ENCODE peak calls at places on chromosome 1, in six cellular contexts. G is HCT116, Z is K562, A is Panc1, C is SK-N-SH, B is H1. D is an unnamed sample.
A peak's percentile ranks its signal among the peaks of the same experiment; 100 is the strongest.

GRCh38 chr1:229022595-229023350 is 248.1 kb upstream of the RAB4A start:
- DNase-seq in G (no peak), Z (no peak), A (no peak), C (no peak), B (no peak), D (no peak)

GRCh38 chr1:39387452-39387851 is 104.0 kb upstream of the BMP8A start:
- DNase-seq in G (peak; percentile 83), Z (peak; percentile 51), A (no peak), C (no peak), B (no peak), D (no peak)

GRCh38 chr1:77539510-77540142 is 142.8 kb downstream of the ZZZ3 start:
- DNase-seq in G (no peak), Z (no peak), A (peak; percentile 81), C (peak; percentile 64), B (no peak), D (no peak)

GRCh38 chr1:9269078-9269501 is 23.6 kb upstream of the SPSB1 start:
- DNase-seq in G (no peak), Z (no peak), A (no peak), C (no peak), B (no peak), D (no peak)

GRCh38 chr1:207084241-207084640 is 4.4 kb upstream of the C4BPB start:
- DNase-seq in G (no peak), Z (no peak), A (no peak), C (no peak), B (no peak), D (no peak)

GRCh38 chr1:180165096-180165495 is 10.4 kb downstream of the QSOX1 start:
- DNase-seq in G (no peak), Z (no peak), A (no peak), C (no peak), B (no peak), D (no peak)

GRCh38 chr1:11778336-11778735 is 16.3 kb downstream of the C1orf167 start:
- DNase-seq in G (no peak), Z (no peak), A (no peak), C (no peak), B (no peak), D (no peak)

GRCh38 chr1:33893147-33893830 is 29.4 kb downstream of the HMGB4 start:
- DNase-seq in G (no peak), Z (no peak), A (no peak), C (no peak), B (no peak), D (no peak)

GRCh38 chr1:31299365-31299764 is 2.5 kb downstream of the ZCCHC17 start:
- DNase-seq in G (no peak), Z (no peak), A (no peak), C (no peak), B (no peak), D (no peak)

GRCh38 chr1:7290971-7291970 is 479.8 kb upstream of the VAMP3 start:
- DNase-seq in G (no peak), Z (no peak), A (no peak), C (peak; percentile 76), B (no peak), D (no peak)

GRCh38 chr1:236063919-236064673 is 794 bp downstream of the NID1 start:
- DNase-seq in G (no peak), Z (no peak), A (no peak), C (peak; percentile 73), B (no peak), D (no peak)

GRCh38 chr1:44604167-44604955 is 69.9 kb downstream of the TMEM53 start:
- DNase-seq in G (no peak), Z (no peak), A (no peak), C (no peak), B (no peak), D (no peak)

GRCh38 chr1:34710811-34711210 is 44.0 kb upstream of the GJB5 start:
- DNase-seq in G (no peak), Z (no peak), A (no peak), C (no peak), B (no peak), D (no peak)

GRCh38 chr1:150532860-150533259 is 16.3 kb upstream of the ADAMTSL4 start:
- DNase-seq in G (no peak), Z (no peak), A (no peak), C (no peak), B (no peak), D (no peak)
- TF ChIP-seq SIN3A in G (no peak), Z (no peak), A (no peak), C (no peak), B (no peak), D (no peak)

GRCh38 chr1:212526111-212526491 is 82.5 kb upstream of the ATF3 start:
- DNase-seq in G (no peak), Z (no peak), A (no peak), C (no peak), B (no peak), D (no peak)

GRCh38 chr1:212528501-212528900 is 80.1 kb upstream of the ATF3 start:
- DNase-seq in G (no peak), Z (no peak), A (no peak), C (no peak), B (no peak), D (no peak)

GRCh38 chr1:212520746-212521145 is 87.8 kb upstream of the ATF3 start:
- DNase-seq in G (no peak), Z (no peak), A (no peak), C (no peak), B (no peak), D (no peak)

GRCh38 chr1:212529211-212529731 is 79.3 kb upstream of the ATF3 start:
- DNase-seq in G (no peak), Z (no peak), A (no peak), C (no peak), B (no peak), D (no peak)

GRCh38 chr1:212525479-212526110 is 83.0 kb upstream of the ATF3 start:
- DNase-seq in G (no peak), Z (no peak), A (no peak), C (no peak), B (no peak), D (no peak)
- TF ChIP-seq SIN3A in G (no peak), Z (no peak), A (no peak), C (no peak), B (no peak), D (no peak)

DNA sequence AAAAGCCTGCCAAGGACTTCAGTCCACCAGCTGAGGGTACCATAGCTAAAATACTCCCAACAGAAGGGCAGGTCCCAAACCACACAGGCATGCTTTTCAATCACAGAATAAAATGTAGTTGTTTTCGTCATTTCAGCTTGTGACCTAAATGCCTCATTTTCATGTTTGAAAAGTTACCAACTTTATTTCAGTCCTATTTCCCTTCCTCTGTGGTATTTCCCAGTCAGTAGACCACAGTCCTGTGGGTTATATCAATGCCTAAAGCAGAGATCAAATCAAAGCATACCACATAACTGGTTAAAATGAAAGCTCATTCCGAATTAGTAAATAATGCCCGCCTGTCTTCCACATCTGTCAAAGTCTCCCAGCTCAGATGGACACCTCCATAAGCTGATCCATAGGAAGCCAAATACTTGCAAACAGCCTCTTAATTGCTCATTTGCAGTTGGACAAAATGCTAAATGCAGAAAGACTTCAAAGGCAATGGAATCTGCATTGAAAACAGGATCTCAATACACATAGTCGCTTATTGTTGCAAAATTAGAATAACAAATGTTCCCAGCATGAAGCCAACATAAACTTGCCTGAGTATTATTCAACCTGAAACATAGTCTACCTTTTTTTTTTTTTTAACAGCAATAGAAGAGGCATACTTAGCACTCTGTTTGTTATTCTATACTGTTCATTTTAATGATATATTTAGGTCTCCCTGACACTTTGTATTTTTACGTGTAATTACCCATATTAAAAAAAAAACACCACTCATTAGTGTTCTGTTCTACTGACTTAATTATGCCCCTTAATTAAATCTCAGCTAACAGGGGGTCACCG is 53.9 kb downstream of the NR5A2 start:
- DNase-seq in G (no peak), Z (no peak), A (no peak), C (no peak), B (no peak), D (no peak)
- TF ChIP-seq SIN3A in G (no peak), Z (no peak), A (no peak), C (no peak), B (no peak), D (no peak)

GRCh38 chr1:27970401-27970800 is 10.6 kb downstream of the XKR8 start:
- DNase-seq in G (no peak), Z (no peak), A (no peak), C (no peak), B (no peak), D (no peak)

GRCh38 chr1:27966402-27967105 is 6.8 kb downstream of the XKR8 start:
- DNase-seq in G (peak; percentile 19), Z (no peak), A (no peak), C (no peak), B (no peak), D (no peak)

GRCh38 chr1:27967106-27967883 is 7.5 kb downstream of the XKR8 start:
- DNase-seq in G (no peak), Z (no peak), A (no peak), C (no peak), B (no peak), D (no peak)

GRCh38 chr1:27967884-27968466 is 8.2 kb downstream of the XKR8 start:
- DNase-seq in G (no peak), Z (no peak), A (no peak), C (no peak), B (no peak), D (no peak)

GRCh38 chr1:27968692-27969091 is 8.9 kb downstream of the XKR8 start:
- DNase-seq in G (peak; percentile 75), Z (no peak), A (peak; percentile 61), C (no peak), B (no peak), D (no peak)
- TF ChIP-seq SIN3A in G (no peak), Z (no peak), A (no peak), C (no peak), B (no peak), D (no peak)

DNA sequence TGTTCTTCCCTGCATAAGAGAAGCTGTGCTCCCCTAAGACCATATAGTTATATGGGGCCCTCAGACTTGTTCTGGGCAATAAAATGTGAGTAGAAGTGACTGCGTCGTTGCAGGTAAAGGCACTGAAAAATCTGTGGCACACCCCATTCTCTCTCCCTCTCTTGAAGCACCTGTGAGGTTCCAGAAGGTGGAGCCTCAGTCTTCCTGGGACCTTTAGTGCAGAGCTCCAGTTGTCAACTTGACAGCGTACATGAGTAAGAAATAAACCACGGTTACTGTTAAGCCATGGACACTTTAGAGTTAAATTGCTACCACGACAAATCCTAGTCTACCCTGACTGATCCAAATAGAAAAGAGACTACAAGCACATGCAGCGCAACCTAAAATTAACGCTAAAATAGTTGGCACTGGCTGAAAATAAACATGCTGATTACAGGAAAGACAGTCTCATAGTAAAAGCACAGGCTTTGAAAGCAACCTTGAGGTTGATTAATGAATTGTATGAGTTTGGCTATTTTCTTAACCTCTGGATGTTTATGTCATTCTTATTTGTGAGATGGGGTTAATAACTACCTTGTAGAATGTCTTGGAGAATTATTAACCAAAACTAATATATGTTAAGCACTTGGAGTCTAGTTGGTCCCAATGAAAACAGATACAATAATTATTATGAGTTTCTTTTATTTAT is 93.0 kb upstream of the PLPPR4 start:
- DNase-seq in G (no peak), Z (no peak), A (no peak), C (no peak), B (no peak), D (no peak)
- TF ChIP-seq SIN3A in G (no peak), Z (no peak), A (no peak), C (no peak), B (no peak), D (no peak)